ENCODE peak calls at places on chromosomes 1 and 21, in five cellular contexts. C, K, G, E and T are unnamed samples.

GRCh38 chr1:226912587-226913176 is 27.4 kb upstream of the COQ8A start:
- DNase-seq in G (peak), C (peak), K (peak), E (no peak), T (no peak)

GRCh38 chr1:206703647-206704046 is 18.9 kb downstream of the MAPKAPK2 start:
- DNase-seq in G (no peak), C (peak), K (no peak), E (no peak), T (no peak)

GRCh38 chr1:232462200-232462599 is 167.7 kb downstream of the SIPA1L2 start:
- DNase-seq in K (no peak), G (no peak), C (no peak), E (no peak), T (no peak)

GRCh38 chr1:75097686-75098085 is 36.5 kb upstream of the LHX8 start:
- DNase-seq in K (no peak), G (no peak), E (no peak), C (no peak), T (peak)

GRCh38 chr1:25728301-25728935 is 71.6 kb upstream of the SELENON start:
- DNase-seq in E (no peak), C (no peak), G (no peak), K (no peak), T (no peak)

GRCh38 chr1:153790282-153790995 is 15.2 kb downstream of the SLC27A3 start:
- DNase-seq in C (no peak), G (peak), E (no peak), K (peak), T (no peak)

GRCh38 chr1:67956096-67956495 is 94.3 kb downstream of the DIRAS3 start:
- DNase-seq in G (no peak), E (no peak), K (peak), C (no peak), T (no peak)

GRCh38 chr21:25967566-25968438 is 202.8 kb downstream of the APP start:
- DNase-seq in K (peak), C (peak), E (no peak), G (no peak), T (no peak)

GRCh38 chr1:29903767-29904166 is 667.4 kb downstream of the PTPRU start:
- DNase-seq in G (no peak), E (no peak), K (no peak), C (no peak), T (no peak)

GRCh38 chr1:8661185-8662110 is 156.0 kb downstream of the RERE start:
- DNase-seq in C (peak), E (no peak), K (peak), G (no peak), T (peak)

GRCh38 chr1:177600936-177601335 is 368.9 kb downstream of the SEC16B start:
- DNase-seq in E (no peak), C (no peak), G (no peak), K (no peak), T (no peak)

GRCh38 chr1:220123889-220124288 is 30.0 kb downstream of the IARS2 start:
- DNase-seq in E (no peak), G (no peak), K (no peak), C (peak), T (no peak)

GRCh38 chr1:155320661-155321576 is at the start of gene RUSC1:
- DNase-seq in G (peak), E (no peak), K (peak), C (peak), T (no peak)

GRCh38 chr1:38117444-38117887 is 70.9 kb upstream of the POU3F1 start:
- DNase-seq in E (no peak), G (no peak), K (no peak), C (no peak), T (no peak)

GRCh38 chr1:52602328-52603300 is at the start of gene GPX7:
- DNase-seq in G (peak), C (peak), E (peak), K (peak), T (no peak)

GRCh38 chr1:159005676-159006075 is 4.0 kb upstream of the IFI16 start:
- DNase-seq in G (no peak), K (no peak), C (no peak), E (no peak), T (no peak)

GRCh38 chr21:41601573-41602371 is 93.8 kb upstream of the TMPRSS2 start:
- DNase-seq in C (no peak), G (no peak), E (no peak), K (no peak), T (no peak)

GRCh38 chr1:179143332-179143731 is 61.5 kb downstream of the TOR3A start:
- DNase-seq in C (no peak), E (no peak), G (no peak), K (peak), T (peak)

GRCh38 chr1:218558411-218558810 is 213.3 kb downstream of the TGFB2 start:
- DNase-seq in K (peak), C (no peak), E (no peak), G (no peak), T (no peak)

GRCh38 chr1:89697397-89697796 is 64.5 kb downstream of the LRRC8C start:
- DNase-seq in K (no peak), C (no peak), G (no peak), E (no peak), T (no peak)

GRCh38 chr1:153945131-153945794 is 1.3 kb downstream of the DENND4B start:
- DNase-seq in C (peak), E (no peak), G (peak), K (peak), T (no peak)

GRCh38 chr1:101075926-101076325 is 50.3 kb upstream of the DPH5 start:
- DNase-seq in K (no peak), C (no peak), E (no peak), G (no peak), T (no peak)

GRCh38 chr1:111441573-111442192 is 7.4 kb downstream of the WDR77 start:
- DNase-seq in E (no peak), G (no peak), K (peak), C (peak), T (peak)

GRCh38 chr1:190453550-190453949 is 24.1 kb downstream of the BRINP3 start:
- DNase-seq in G (no peak), C (no peak), E (no peak), K (peak), T (no peak)

GRCh38 chr1:29651684-29652665 is 415.7 kb downstream of the PTPRU start:
- DNase-seq in E (peak), C (no peak), K (no peak), G (no peak), T (no peak)

GRCh38 chr1:100423832-100424337 is 71.6 kb downstream of the CDC14A start:
- DNase-seq in C (no peak), E (no peak), G (no peak), K (no peak), T (no peak)

GRCh38 chr1:193321242-193321842 is 134.9 kb upstream of the B3GALT2 start:
- DNase-seq in E (no peak), C (no peak), G (no peak), K (peak), T (peak)

GRCh38 chr1:228783415-228784045 is 48.3 kb downstream of the RHOU start:
- DNase-seq in C (no peak), G (no peak), E (no peak), K (no peak), T (no peak)

GRCh38 chr1:245378352-245379144 is 223.8 kb downstream of the KIF26B start:
- DNase-seq in G (no peak), E (no peak), C (peak), K (no peak), T (peak)

GRCh38 chr1:212283741-212284140 is 1.5 kb upstream of the PPP2R5A start:
- DNase-seq in K (no peak), E (no peak), C (no peak), G (no peak), T (no peak)

GRCh38 chr1:48530727-48531351 is 58.8 kb upstream of the SPATA6 start:
- DNase-seq in E (peak), G (no peak), C (peak), K (peak), T (no peak)

GRCh38 chr1:43329995-43330751 is 7.4 kb upstream of the MPL start:
- DNase-seq in E (no peak), C (peak), K (peak), G (peak), T (peak)

GRCh38 chr1:154176341-154176740 is 15.6 kb downstream of the TPM3 start:
- DNase-seq in G (no peak), K (peak), E (no peak), C (no peak), T (no peak)

GRCh38 chr1:245500546-245500945 is 345.8 kb downstream of the KIF26B start:
- DNase-seq in K (peak), C (no peak), E (no peak), G (no peak), T (peak)

GRCh38 chr1:223035724-223036478 is 107.1 kb downstream of the TLR5 start:
- DNase-seq in E (no peak), C (no peak), G (no peak), K (no peak), T (peak)